ENCODE peak calls at places on chromosomes 2 and 18, in nine cellular contexts. L is IMR-90, R is GM23248, V is mucosa of gallbladder, G is endodermal cell, F is dorsolateral prefrontal cortex, Q is RKO, P is EH, I is activated T-cell treated with anti-CD3 and anti-CD28 coated beads for 48 hours. D is an unnamed sample.
A peak's percentile ranks its signal among the peaks of the same experiment; 100 is the strongest.

GRCh38 chr18:75161629-75162028 is 47.3 kb downstream of the PTGR3 start:
- DNase-seq in L (no peak), R (no peak), V (no peak), G (peak; percentile 51), F (no peak), Q (peak; percentile 80), P (peak; percentile 13), I (no peak), D (peak; percentile 13)

GRCh38 chr18:34976899-34977786 is 64.1 kb upstream of the MAPRE2 start:
- DNase-seq in L (peak; percentile 19), R (peak; percentile 58), V (peak; percentile 88), G (peak; percentile 93), F (peak; percentile 84), Q (peak; percentile 70), P (peak; percentile 30), I (peak; percentile 64), D (peak; percentile 55)

GRCh38 chr18:28332071-28332470 is 155.1 kb upstream of the CDH2 start:
- DNase-seq in L (no peak), R (no peak), V (no peak), G (no peak), F (no peak), Q (no peak), P (no peak), I (no peak), D (no peak)

GRCh38 chr2:9140570-9141378 is 65.8 kb upstream of the ASAP2 start:
- DNase-seq in L (peak; percentile 68), R (peak; percentile 78), V (no peak), G (no peak), F (no peak), Q (no peak), P (peak; percentile 61), I (no peak), D (no peak)

GRCh38 chr18:58501033-58501432 is 127.9 kb downstream of the ALPK2 start:
- DNase-seq in L (no peak), R (no peak), V (no peak), G (no peak), F (no peak), Q (no peak), P (no peak), I (no peak), D (no peak)

GRCh38 chr18:44130365-44130942 is 550.2 kb upstream of the SETBP1 start:
- DNase-seq in L (peak; percentile 3), R (peak; percentile 49), V (no peak), G (peak; percentile 72), F (no peak), Q (peak; percentile 34), P (peak; percentile 32), I (no peak), D (peak; percentile 0)

GRCh38 chr2:26887142-26887541 is 39.2 kb downstream of the DPYSL5 start:
- DNase-seq in L (no peak), R (no peak), V (no peak), G (no peak), F (no peak), Q (no peak), P (no peak), I (no peak), D (no peak)

GRCh38 chr18:66599190-66599589 is 4.7 kb downstream of the CDH19 start:
- DNase-seq in L (no peak), R (no peak), V (no peak), G (no peak), F (no peak), Q (no peak), P (no peak), I (no peak), D (no peak)

GRCh38 chr18:681985-682384 is 24.5 kb downstream of the TYMS start:
- DNase-seq in L (no peak), R (no peak), V (no peak), G (no peak), F (no peak), Q (no peak), P (no peak), I (peak; percentile 12), D (peak; percentile 62)

GRCh38 chr2:63861220-63861822 is 19.6 kb downstream of the UGP2 start:
- DNase-seq in L (peak; percentile 58), R (peak; percentile 81), V (peak; percentile 62), G (peak; percentile 67), F (no peak), Q (peak; percentile 53), P (peak; percentile 65), I (no peak), D (peak; percentile 76)

GRCh38 chr2:98086491-98087446 is at the start of gene VWA3B:
- DNase-seq in L (no peak), R (peak; percentile 73), V (peak; percentile 78), G (peak; percentile 95), F (no peak), Q (peak; percentile 52), P (peak; percentile 45), I (peak; percentile 64), D (peak; percentile 8)

GRCh38 chr2:228777855-228778355 is 493.2 kb downstream of the PID1 start:
- DNase-seq in L (peak; percentile 4), R (no peak), V (no peak), G (no peak), F (no peak), Q (no peak), P (peak; percentile 38), I (no peak), D (no peak)

GRCh38 chr2:40041983-40042382 is 262.9 kb upstream of the THUMPD2 start:
- DNase-seq in L (peak; percentile 94), R (peak; percentile 59), V (no peak), G (no peak), F (no peak), Q (no peak), P (peak; percentile 93), I (no peak), D (no peak)

GRCh38 chr2:129267559-129267958 is 711.9 kb upstream of the RAB6C start:
- DNase-seq in L (no peak), R (no peak), V (no peak), G (no peak), F (no peak), Q (no peak), P (no peak), I (no peak), D (no peak)

GRCh38 chr18:10488022-10488421 is 33.6 kb downstream of the APCDD1 start:
- DNase-seq in L (peak; percentile 23), R (peak; percentile 27), V (no peak), G (no peak), F (no peak), Q (no peak), P (no peak), I (no peak), D (no peak)

GRCh38 chr2:1591461-1591770 is 152.9 kb downstream of the PXDN start:
- DNase-seq in L (no peak), R (no peak), V (no peak), G (peak; percentile 71), F (no peak), Q (no peak), P (no peak), I (no peak), D (no peak)

GRCh38 chr2:219689676-219690628 is 62.5 kb downstream of the SLC4A3 start:
- DNase-seq in L (peak; percentile 74), R (peak; percentile 70), V (peak; percentile 57), G (peak; percentile 79), F (no peak), Q (peak; percentile 64), P (peak; percentile 74), I (peak; percentile 21), D (peak; percentile 67)

GRCh38 chr2:175218551-175218950 is 37.0 kb upstream of the ATP5MC3 start:
- DNase-seq in L (no peak), R (no peak), V (no peak), G (no peak), F (no peak), Q (no peak), P (no peak), I (no peak), D (no peak)

GRCh38 chr2:20666364-20667150 is at the start of gene GDF7:
- DNase-seq in L (no peak), R (no peak), V (no peak), G (peak; percentile 83), F (no peak), Q (no peak), P (peak; percentile 47), I (no peak), D (peak; percentile 37)